ENCODE peak calls at places on chromosomes 2 and 18, in six cellular contexts. One of them, this sample, is unnamed.

GRCh38 chr2:134588556-134588955 is 130.2 kb downstream of the TMEM163 start:
- DNase-seq in uterus: no peak
- DNase-seq in tibial artery: no peak
- DNase-seq in brain microvascular endothelial cell: no peak
- DNase-seq in PC-3: no peak
- DNase-seq in psoas muscle: no peak
- DNase-seq in this sample: no peak

GRCh38 chr2:179612108-179612507 is 249.3 kb downstream of the ZNF385B start:
- DNase-seq in uterus: peak; percentile 46
- DNase-seq in tibial artery: no peak
- DNase-seq in brain microvascular endothelial cell: no peak
- DNase-seq in PC-3: no peak
- DNase-seq in psoas muscle: no peak
- DNase-seq in this sample: no peak

GRCh38 chr2:159088906-159089305 is 120.5 kb downstream of the TANC1 start:
- DNase-seq in uterus: no peak
- DNase-seq in tibial artery: no peak
- DNase-seq in brain microvascular endothelial cell: no peak
- DNase-seq in PC-3: no peak
- DNase-seq in psoas muscle: no peak
- DNase-seq in this sample: no peak

GRCh38 chr18:27887711-27888495 is 289.0 kb downstream of the CDH2 start:
- DNase-seq in uterus: no peak
- DNase-seq in tibial artery: no peak
- DNase-seq in brain microvascular endothelial cell: no peak
- DNase-seq in PC-3: peak; percentile 46
- DNase-seq in psoas muscle: no peak
- DNase-seq in this sample: no peak

GRCh38 chr2:9547272-9547991 is 8.2 kb downstream of the ADAM17 start:
- DNase-seq in uterus: no peak
- DNase-seq in tibial artery: no peak
- DNase-seq in brain microvascular endothelial cell: peak; percentile 77
- DNase-seq in PC-3: no peak
- DNase-seq in psoas muscle: no peak
- DNase-seq in this sample: no peak

GRCh38 chr2:1886405-1886992 is 142.2 kb upstream of the PXDN start:
- DNase-seq in uterus: peak; percentile 25
- DNase-seq in tibial artery: peak; percentile 54
- DNase-seq in brain microvascular endothelial cell: peak; percentile 83
- DNase-seq in PC-3: peak; percentile 73
- DNase-seq in psoas muscle: peak; percentile 30
- DNase-seq in this sample: peak; percentile 79

GRCh38 chr2:193542762-193543161 is 1348.0 kb upstream of the TMEFF2 start:
- DNase-seq in uterus: no peak
- DNase-seq in tibial artery: no peak
- DNase-seq in brain microvascular endothelial cell: no peak
- DNase-seq in PC-3: no peak
- DNase-seq in psoas muscle: no peak
- DNase-seq in this sample: no peak

GRCh38 chr2:68995911-68996310 is 17.1 kb upstream of the ANTXR1 start:
- DNase-seq in uterus: no peak
- DNase-seq in tibial artery: no peak
- DNase-seq in brain microvascular endothelial cell: no peak
- DNase-seq in PC-3: no peak
- DNase-seq in psoas muscle: no peak
- DNase-seq in this sample: no peak

GRCh38 chr2:144379891-144380311 is 140.0 kb downstream of the ZEB2 start:
- DNase-seq in uterus: no peak
- DNase-seq in tibial artery: peak; percentile 27
- DNase-seq in brain microvascular endothelial cell: no peak
- DNase-seq in PC-3: no peak
- DNase-seq in psoas muscle: no peak
- DNase-seq in this sample: no peak

GRCh38 chr2:166375736-166376487 is at the start of gene SCN9A:
- DNase-seq in uterus: peak; percentile 19
- DNase-seq in tibial artery: peak; percentile 66
- DNase-seq in brain microvascular endothelial cell: peak; percentile 42
- DNase-seq in PC-3: peak; percentile 92
- DNase-seq in psoas muscle: peak; percentile 69
- DNase-seq in this sample: peak; percentile 61

GRCh38 chr2:48715042-48715899 is 40.3 kb downstream of the LHCGR start:
- DNase-seq in uterus: peak; percentile 48
- DNase-seq in tibial artery: peak; percentile 70
- DNase-seq in brain microvascular endothelial cell: no peak
- DNase-seq in PC-3: no peak
- DNase-seq in psoas muscle: peak; percentile 18
- DNase-seq in this sample: no peak

GRCh38 chr18:26089247-26090129 is 925 bp downstream of the SS18 start:
- DNase-seq in uterus: no peak
- DNase-seq in tibial artery: no peak
- DNase-seq in brain microvascular endothelial cell: peak; percentile 34
- DNase-seq in PC-3: peak; percentile 20
- DNase-seq in psoas muscle: no peak
- DNase-seq in this sample: peak; percentile 3

DNA sequence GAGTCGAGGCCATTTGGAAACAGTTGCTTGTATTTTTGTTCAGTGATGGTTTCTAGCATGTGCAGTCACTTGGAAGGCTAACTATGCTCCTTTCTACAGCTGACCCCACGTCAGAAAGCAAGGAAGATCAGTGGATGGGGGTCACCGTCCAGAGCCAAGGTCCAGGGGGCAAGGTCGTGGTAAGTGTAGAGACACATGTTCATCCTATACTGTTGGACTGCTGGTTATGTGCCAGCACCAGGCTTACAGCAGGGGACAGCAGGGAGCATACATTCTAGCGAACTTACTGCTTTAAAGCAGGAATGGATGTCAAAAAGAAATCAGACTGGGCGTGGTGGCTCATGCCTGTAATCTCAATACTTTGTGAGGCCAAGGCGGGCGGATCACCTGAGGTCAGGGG is 40.0 kb downstream of the ITGA6 start:
- DNase-seq in uterus: no peak
- DNase-seq in tibial artery: no peak
- DNase-seq in brain microvascular endothelial cell: peak; percentile 21
- DNase-seq in PC-3: no peak
- DNase-seq in psoas muscle: no peak
- DNase-seq in this sample: no peak
- TF ChIP-seq CTCF in uterus: no peak
- TF ChIP-seq CTCF in tibial artery: no peak
- TF ChIP-seq CTCF in brain microvascular endothelial cell: peak; percentile 68
- TF ChIP-seq CTCF in PC-3: no peak
- TF ChIP-seq CTCF in psoas muscle: no peak
- TF ChIP-seq CTCF in this sample: no peak

GRCh38 chr2:25279091-25279651 is 62.6 kb downstream of the DNMT3A start:
- DNase-seq in uterus: peak; percentile 62
- DNase-seq in tibial artery: peak; percentile 88
- DNase-seq in brain microvascular endothelial cell: no peak
- DNase-seq in PC-3: no peak
- DNase-seq in psoas muscle: peak; percentile 69
- DNase-seq in this sample: peak; percentile 69
- H3K27ac ChIP-seq in uterus: peak overlapping the region; percentile 83
- H3K27ac ChIP-seq in tibial artery: peak overlapping the region; percentile 80
- H3K27ac ChIP-seq in brain microvascular endothelial cell: no peak overlapping the region
- H3K27ac ChIP-seq in PC-3: no peak overlapping the region
- H3K27ac ChIP-seq in psoas muscle: peak overlapping the region; percentile 83
- H3K27ac ChIP-seq in this sample: peak overlapping the region; percentile 91

GRCh38 chr2:72147303-72147970 is at the start of gene CYP26B1:
- DNase-seq in uterus: peak; percentile 8
- DNase-seq in tibial artery: no peak
- DNase-seq in brain microvascular endothelial cell: no peak
- DNase-seq in PC-3: no peak
- DNase-seq in psoas muscle: peak; percentile 51
- DNase-seq in this sample: no peak
- H3K4me3 ChIP-seq in uterus: peak within 1 kb of the TSS; percentile 40
- H3K4me3 ChIP-seq in tibial artery: peak within 1 kb of the TSS; percentile 58
- H3K4me3 ChIP-seq in brain microvascular endothelial cell: peak within 1 kb of the TSS; percentile 49
- H3K4me3 ChIP-seq in PC-3: peak within 1 kb of the TSS; percentile 74
- H3K4me3 ChIP-seq in psoas muscle: peak within 1 kb of the TSS; percentile 73
- H3K4me3 ChIP-seq in this sample: peak within 1 kb of the TSS; percentile 65

GRCh38 chr2:40809156-40809555 is 357.3 kb upstream of the SLC8A1 start:
- DNase-seq in uterus: no peak
- DNase-seq in tibial artery: no peak
- DNase-seq in brain microvascular endothelial cell: no peak
- DNase-seq in PC-3: no peak
- DNase-seq in psoas muscle: no peak
- DNase-seq in this sample: no peak
- TF ChIP-seq CTCF in uterus: no peak
- TF ChIP-seq CTCF in tibial artery: no peak
- TF ChIP-seq CTCF in brain microvascular endothelial cell: no peak
- TF ChIP-seq CTCF in PC-3: peak; percentile 38
- TF ChIP-seq CTCF in psoas muscle: no peak
- TF ChIP-seq CTCF in this sample: no peak

GRCh38 chr2:239296020-239296932 is 104.5 kb downstream of the HDAC4 start:
- DNase-seq in uterus: peak; percentile 10
- DNase-seq in tibial artery: peak; percentile 9
- DNase-seq in brain microvascular endothelial cell: no peak
- DNase-seq in PC-3: no peak
- DNase-seq in psoas muscle: no peak
- DNase-seq in this sample: peak; percentile 68
- H3K27ac ChIP-seq in uterus: peak overlapping the region; percentile 49
- H3K27ac ChIP-seq in tibial artery: no peak overlapping the region
- H3K27ac ChIP-seq in brain microvascular endothelial cell: no peak overlapping the region
- H3K27ac ChIP-seq in PC-3: no peak overlapping the region
- H3K27ac ChIP-seq in psoas muscle: peak overlapping the region; percentile 97
- H3K27ac ChIP-seq in this sample: peak overlapping the region; percentile 63